ENCODE peak calls at places on chromosome 1, in four cellular contexts. J is GM12891, K is GM12878, E is K562. S is an unnamed sample.

GRCh38 chr1:245258271-245258920 is 103.6 kb downstream of the KIF26B start:
- DNase-seq in J (no peak), K (no peak), E (no peak), S (peak)

GRCh38 chr1:110321045-110321444 is 18.1 kb upstream of the RBM15 start:
- DNase-seq in J (no peak), K (no peak), E (no peak), S (no peak)

GRCh38 chr1:165408518-165408917 is 36.4 kb downstream of the RXRG start:
- DNase-seq in J (no peak), K (no peak), E (peak), S (peak)

GRCh38 chr1:36988741-36989193 is 45.5 kb downstream of the GRIK3 start:
- DNase-seq in J (no peak), K (no peak), E (no peak), S (no peak)

GRCh38 chr1:79929356-79929755 is 922.8 kb upstream of the ADGRL4 start:
- DNase-seq in J (no peak), K (no peak), E (no peak), S (no peak)

GRCh38 chr1:21509351-21510112 is at the start of gene ALPL:
- DNase-seq in J (no peak), K (no peak), E (no peak), S (no peak)

GRCh38 chr1:206544562-206545257 is 37.4 kb downstream of the RASSF5 start:
- DNase-seq in J (peak), K (no peak), E (peak), S (peak)

GRCh38 chr1:25756210-25756609 is 43.8 kb upstream of the SELENON start:
- DNase-seq in J (no peak), K (no peak), E (no peak), S (no peak)

GRCh38 chr1:68232354-68233148 is at the start of gene WLS:
- DNase-seq in J (no peak), K (no peak), E (no peak), S (peak)

GRCh38 chr1:228953207-228953606 is 217.9 kb downstream of the RHOU start:
- DNase-seq in J (no peak), K (no peak), E (no peak), S (no peak)

GRCh38 chr1:40712405-40712944 is 21.0 kb downstream of the NFYC start:
- DNase-seq in J (no peak), K (no peak), E (no peak), S (no peak)

GRCh38 chr1:66239834-66240233 is 294.1 kb upstream of the SGIP1 start:
- DNase-seq in J (no peak), K (no peak), E (peak), S (no peak)

GRCh38 chr1:189315035-189315927 is 1162.4 kb downstream of the BRINP3 start:
- DNase-seq in J (no peak), K (no peak), E (no peak), S (no peak)

GRCh38 chr1:235067396-235068154 is 61.1 kb downstream of the TOMM20 start:
- DNase-seq in J (no peak), K (no peak), E (no peak), S (peak)

GRCh38 chr1:162087118-162087517 is 17.6 kb downstream of the NOS1AP start:
- DNase-seq in J (no peak), K (no peak), E (no peak), S (no peak)
- TF ChIP-seq SPI1 in J (no peak), K (no peak), E (no peak), S (no peak)

DNA sequence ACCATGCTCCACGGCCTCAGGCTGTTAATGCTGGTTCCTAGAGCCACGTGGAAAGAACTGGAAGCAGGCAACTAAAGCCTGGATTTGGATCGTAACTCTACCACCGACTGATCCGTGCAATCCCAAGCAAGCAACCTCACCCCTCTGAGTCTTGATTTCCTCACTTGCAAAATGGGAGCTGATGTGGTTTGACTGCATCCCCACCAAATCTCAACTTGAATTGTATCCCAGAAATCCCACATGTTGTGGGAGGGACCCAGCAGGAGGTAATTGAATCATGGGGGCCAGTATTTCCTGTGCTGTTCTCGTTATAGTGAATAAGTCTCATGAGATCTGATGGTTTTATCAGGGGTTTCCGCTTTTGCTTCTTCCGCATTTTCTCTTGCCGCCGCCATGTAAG is 58.3 kb downstream of the FHAD1 start:
- DNase-seq in J (no peak), K (no peak), E (no peak), S (no peak)
- TF ChIP-seq SPI1 in J (no peak), K (no peak), E (no peak), S (no peak)

DNA sequence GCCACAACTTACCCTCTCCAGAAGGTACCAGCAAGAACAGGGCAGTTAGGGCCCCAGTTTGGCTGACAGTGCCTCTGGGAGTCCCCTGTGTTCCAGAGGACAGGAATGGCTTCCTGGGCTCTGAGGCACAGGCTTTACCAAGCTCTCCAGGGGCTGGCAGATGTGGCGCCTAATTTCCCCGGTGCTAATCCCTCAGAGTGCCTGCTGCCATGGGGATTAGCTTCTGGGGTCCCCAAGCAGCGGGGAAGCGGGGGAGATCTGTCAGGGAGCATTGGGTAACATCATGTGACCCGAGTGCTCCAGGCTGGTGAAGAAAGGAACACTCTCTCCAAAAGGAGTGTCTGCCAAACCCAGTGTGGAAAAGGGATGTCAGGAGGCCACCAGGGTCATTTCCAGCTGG is at the start of gene LACTBL1:
- DNase-seq in J (no peak), K (no peak), E (no peak), S (no peak)
- TF ChIP-seq SPI1 in J (no peak), K (no peak), E (no peak), S (no peak)

DNA sequence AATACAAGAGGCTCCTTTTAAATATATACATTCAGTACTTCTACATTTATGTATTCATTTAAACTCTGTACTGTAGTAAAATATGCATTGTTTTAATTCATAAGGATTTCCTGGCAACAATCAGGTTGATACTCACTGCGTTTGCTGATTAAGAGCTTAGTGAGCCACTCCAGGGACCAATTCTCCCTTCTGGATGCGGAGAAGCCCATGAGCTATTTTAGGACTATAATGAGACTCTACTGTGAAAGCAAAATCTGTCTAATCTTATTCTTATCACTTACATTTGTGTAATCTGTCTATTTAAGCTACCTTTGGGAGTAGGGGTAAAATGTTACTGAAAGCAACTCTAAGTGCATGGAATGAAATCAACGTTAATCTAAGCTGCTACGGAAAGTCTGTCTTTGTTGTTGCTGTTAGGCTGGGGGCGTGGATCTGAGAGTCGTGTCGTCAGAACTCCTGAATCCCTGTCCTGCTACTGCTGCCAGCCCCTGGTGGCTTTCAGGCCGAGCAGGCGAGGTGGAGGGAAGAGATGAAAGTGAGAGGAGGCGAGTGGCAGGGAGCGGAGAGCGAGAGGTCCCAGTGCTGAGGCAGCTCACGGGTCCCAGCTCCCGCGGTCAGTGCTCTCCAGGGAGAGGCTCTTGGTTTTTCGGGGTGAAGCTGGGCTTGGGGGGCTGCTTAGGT is 53.7 kb downstream of the COQ8A start:
- DNase-seq in J (no peak), K (no peak), E (no peak), S (no peak)
- TF ChIP-seq SPI1 in J (no peak), K (no peak), E (no peak), S (no peak)

GRCh38 chr1:94755675-94756074 is 64.5 kb upstream of the SLC44A3 start:
- DNase-seq in J (no peak), K (no peak), E (peak), S (peak)

GRCh38 chr1:94753171-94753972 is 66.8 kb upstream of the SLC44A3 start:
- DNase-seq in J (no peak), K (no peak), E (no peak), S (no peak)

GRCh38 chr1:94757931-94758330 is 62.2 kb upstream of the SLC44A3 start:
- DNase-seq in J (no peak), K (no peak), E (no peak), S (no peak)

GRCh38 chr1:94754101-94754500 is 66.1 kb upstream of the SLC44A3 start:
- DNase-seq in J (no peak), K (no peak), E (no peak), S (no peak)

DNA sequence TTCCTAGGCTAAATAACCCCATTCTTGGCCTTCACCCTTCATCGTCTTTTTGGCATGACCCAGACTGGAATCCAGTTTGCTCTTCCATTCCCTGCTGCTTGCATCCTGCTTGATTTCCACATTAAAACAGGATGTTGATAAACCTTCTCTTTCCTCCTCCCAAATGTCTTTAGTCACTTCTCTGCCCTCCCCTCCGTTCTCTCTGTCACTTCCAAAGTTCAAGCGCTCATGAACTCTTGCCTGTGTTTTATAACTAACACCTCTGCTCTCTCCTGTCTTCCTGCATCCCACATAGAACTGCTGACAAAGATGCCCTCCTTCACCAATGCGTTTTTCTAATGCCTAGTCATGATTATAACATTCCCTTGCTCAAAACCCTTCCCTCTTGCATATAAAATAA is 65.6 kb upstream of the SLC44A3 start:
- DNase-seq in J (no peak), K (no peak), E (no peak), S (no peak)
- TF ChIP-seq SPI1 in J (no peak), K (no peak), E (no peak), S (no peak)

GRCh38 chr1:28926629-28927441 is 12.5 kb downstream of the EPB41 start:
- DNase-seq in J (peak), K (peak), E (peak), S (peak)
- TF ChIP-seq SPI1 in J (peak), K (peak), E (peak), S (peak)

GRCh38 chr1:1672181-1672965 is 13.6 kb upstream of the CDK11B start:
- DNase-seq in J (no peak), K (no peak), E (no peak), S (peak)

GRCh38 chr1:1670866-1671265 is 12.1 kb upstream of the CDK11B start:
- DNase-seq in J (no peak), K (no peak), E (no peak), S (no peak)

GRCh38 chr1:1671365-1672119 is 12.7 kb upstream of the CDK11B start:
- DNase-seq in J (no peak), K (no peak), E (peak), S (no peak)

GRCh38 chr1:1666526-1666925 is 7.7 kb upstream of the CDK11B start:
- DNase-seq in J (no peak), K (no peak), E (no peak), S (no peak)

GRCh38 chr1:1669468-1670440 is 10.9 kb upstream of the CDK11B start:
- DNase-seq in J (no peak), K (no peak), E (peak), S (no peak)
- TF ChIP-seq SPI1 in J (no peak), K (no peak), E (no peak), S (no peak)

GRCh38 chr1:202656057-202656456 is 54.2 kb downstream of the SYT2 start:
- DNase-seq in J (no peak), K (no peak), E (peak), S (no peak)
- TF ChIP-seq SPI1 in J (no peak), K (no peak), E (no peak), S (no peak)

GRCh38 chr1:115064461-115064860 is 24.8 kb downstream of the TSPAN2 start:
- DNase-seq in J (no peak), K (no peak), E (no peak), S (no peak)
- TF ChIP-seq SPI1 in J (no peak), K (no peak), E (no peak), S (no peak)

DNA sequence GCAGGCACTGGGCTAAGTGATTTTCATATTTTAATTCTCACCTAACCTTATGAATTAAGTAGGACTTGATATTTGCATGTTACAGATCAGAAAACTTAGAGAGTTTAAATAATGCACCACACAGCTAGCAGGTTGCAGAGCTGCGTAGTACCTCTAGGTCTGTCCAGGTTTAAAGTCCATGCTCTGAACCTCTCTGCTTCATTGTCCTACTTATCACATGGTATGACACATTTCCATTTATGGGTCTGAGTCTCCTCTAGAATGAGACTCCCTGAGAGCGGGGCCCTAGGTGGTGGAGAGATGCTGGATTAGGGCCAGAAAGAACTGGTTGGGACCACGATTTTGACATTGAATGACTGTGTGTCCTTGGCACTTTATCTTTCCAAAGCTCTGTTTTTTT is 102.5 kb upstream of the USP24 start:
- DNase-seq in J (no peak), K (no peak), E (no peak), S (no peak)
- TF ChIP-seq SPI1 in J (no peak), K (no peak), E (no peak), S (no peak)